ENCODE peak calls at places on chromosomes 13 and 19, in six cellular contexts. R, A, O, Y, D and U are unnamed samples.

GRCh38 chr19:17404015-17404414 is 1.4 kb downstream of the BST2 start:
- DNase-seq in R (no peak), D (no peak), Y (no peak), A (no peak), O (no peak), U (no peak)

GRCh38 chr19:43782311-43782660 is 1.5 kb upstream of the KCNN4 start:
- DNase-seq in O (no peak), Y (no peak), R (no peak), A (no peak), D (no peak), U (no peak)

GRCh38 chr19:37309834-37310575 is 60.9 kb upstream of the ZNF527 start:
- DNase-seq in R (no peak), D (peak; percentile 42), A (no peak), Y (no peak), O (no peak), U (no peak)

GRCh38 chr13:37065893-37066526 is 6.5 kb upstream of the SUPT20H start:
- DNase-seq in A (no peak), Y (no peak), R (no peak), O (no peak), D (no peak), U (no peak)

GRCh38 chr13:76828316-76828741 is 57.9 kb downstream of the KCTD12 start:
- DNase-seq in Y (peak; percentile 39), R (no peak), D (no peak), O (no peak), A (no peak), U (no peak)

GRCh38 chr13:83498486-83499190 is 383.6 kb downstream of the SLITRK1 start:
- DNase-seq in R (no peak), Y (peak; percentile 73), A (no peak), D (peak; percentile 64), O (no peak), U (no peak)

GRCh38 chr19:3983936-3984583 is 1.2 kb downstream of the EEF2 start:
- DNase-seq in A (no peak), D (peak; percentile 44), R (no peak), Y (peak; percentile 39), O (no peak), U (no peak)

GRCh38 chr19:46040952-46041500 is at the start of gene IGFL4:
- DNase-seq in O (no peak), Y (peak; percentile 64), D (peak; percentile 41), A (no peak), R (no peak), U (no peak)

GRCh38 chr19:31675187-31675913 is 326.1 kb upstream of the TSHZ3 start:
- DNase-seq in Y (peak; percentile 91), A (no peak), D (no peak), R (no peak), O (no peak), U (no peak)

GRCh38 chr19:18007939-18008673 is at the start of gene ARRDC2:
- DNase-seq in Y (peak; percentile 84), A (no peak), O (peak; percentile 92), D (no peak), R (peak; percentile 94), U (peak; percentile 98)

GRCh38 chr13:110363009-110363408 is 55.9 kb downstream of the COL4A2 start:
- DNase-seq in D (no peak), Y (no peak), R (no peak), O (no peak), A (peak; percentile 8), U (no peak)

GRCh38 chr19:54392078-54392477 is 23.2 kb upstream of the TTYH1 start:
- DNase-seq in R (no peak), O (no peak), A (no peak), Y (no peak), D (no peak), U (no peak)

GRCh38 chr13:111460548-111461444 is 140.4 kb downstream of the TEX29 start:
- DNase-seq in Y (peak; percentile 19), R (peak; percentile 71), D (peak; percentile 32), A (peak; percentile 32), O (no peak), U (peak; percentile 48)

GRCh38 chr13:48938308-48938943 is 37.3 kb upstream of the FNDC3A start:
- DNase-seq in A (no peak), Y (no peak), O (no peak), R (no peak), D (no peak), U (no peak)

GRCh38 chr19:36140289-36141038 is 598 bp downstream of the CAPNS1 start:
- DNase-seq in Y (peak; percentile 70), R (peak; percentile 70), A (no peak), O (no peak), D (peak; percentile 89), U (peak; percentile 80)

GRCh38 chr19:13865578-13866462 is 11.1 kb upstream of the NANOS3 start:
- DNase-seq in D (no peak), A (no peak), R (peak; percentile 32), O (no peak), Y (no peak), U (no peak)

GRCh38 chr19:12035220-12036172 is at the start of gene ZNF433:
- DNase-seq in Y (peak; percentile 90), A (no peak), R (peak; percentile 95), D (no peak), O (peak; percentile 65), U (no peak)